ENCODE peak calls at places on chromosomes 7 and 10, in seven cellular contexts. X, B, V, H, P, Q and T are unnamed samples.

GRCh38 chr7:77799078-77799964 is 748 bp downstream of the PHTF2 start:
- DNase-seq in X (peak), B (no peak), V (peak), H (peak), P (no peak), Q (no peak), T (peak)

GRCh38 chr7:4178416-4178815 is 503.7 kb upstream of the FOXK1 start:
- DNase-seq in X (no peak), B (no peak), V (no peak), H (no peak), P (no peak), Q (no peak), T (no peak)

GRCh38 chr10:104680467-104681401 is 39.6 kb downstream of the SORCS3 start:
- DNase-seq in X (peak), B (no peak), V (peak), H (peak), P (peak), Q (peak), T (no peak)

GRCh38 chr7:55059006-55059405 is 40.2 kb downstream of the EGFR start:
- DNase-seq in X (no peak), B (no peak), V (no peak), H (no peak), P (no peak), Q (no peak), T (no peak)

GRCh38 chr10:75121322-75121721 is 9.9 kb downstream of the SAMD8 start:
- DNase-seq in X (no peak), B (no peak), V (no peak), H (no peak), P (no peak), Q (no peak), T (no peak)

GRCh38 chr7:129993275-129993674 is 40.5 kb upstream of the UBE2H start:
- DNase-seq in X (no peak), B (no peak), V (no peak), H (no peak), P (no peak), Q (no peak), T (peak)

GRCh38 chr10:132982301-132982989 is 40.1 kb upstream of the CFAP46 start:
- DNase-seq in X (no peak), B (no peak), V (no peak), H (no peak), P (no peak), Q (no peak), T (peak)

GRCh38 chr10:59027975-59028640 is 148.3 kb upstream of the PHYHIPL start:
- DNase-seq in X (no peak), B (no peak), V (peak), H (no peak), P (no peak), Q (no peak), T (peak)

GRCh38 chr7:4610768-4611467 is 71.2 kb upstream of the FOXK1 start:
- DNase-seq in X (peak), B (no peak), V (peak), H (peak), P (no peak), Q (peak), T (peak)

GRCh38 chr7:44615793-44616192 is 9.4 kb downstream of the OGDH start:
- DNase-seq in X (no peak), B (no peak), V (no peak), H (no peak), P (no peak), Q (no peak), T (no peak)

GRCh38 chr10:104139221-104139620 is 17.2 kb downstream of the SFR1 start:
- DNase-seq in X (peak), B (no peak), V (no peak), H (peak), P (no peak), Q (no peak), T (peak)

GRCh38 chr10:103852189-103852711 is 3.1 kb downstream of the SH3PXD2A start:
- DNase-seq in X (no peak), B (no peak), V (peak), H (peak), P (no peak), Q (no peak), T (peak)

GRCh38 chr7:1608318-1608717 is 38.5 kb upstream of the PSMG3 start:
- DNase-seq in X (peak), B (no peak), V (no peak), H (no peak), P (no peak), Q (no peak), T (no peak)